ENCODE peak calls at places on chromosome 11, in eight cellular contexts. Y, U, H, B, N, Q, R and J are unnamed samples.

GRCh38 chr11:115284766-115285165 is 219.4 kb downstream of the CADM1 start:
- DNase-seq in Y (peak), U (peak), H (no peak), B (no peak), N (no peak), Q (no peak), R (no peak), J (no peak)

GRCh38 chr11:72581067-72581466 is 93.2 kb downstream of the PDE2A start:
- DNase-seq in Y (no peak), U (no peak), H (no peak), B (no peak), N (no peak), Q (no peak), R (no peak), J (no peak)

GRCh38 chr11:69431893-69432738 is 49.3 kb upstream of the LINC01488 start:
- DNase-seq in Y (no peak), U (no peak), H (no peak), B (no peak), N (no peak), Q (no peak), R (no peak), J (no peak)

GRCh38 chr11:117878939-117879475 is 2.5 kb upstream of the FXYD6 start:
- DNase-seq in Y (no peak), U (no peak), H (no peak), B (no peak), N (no peak), Q (no peak), R (no peak), J (no peak)

GRCh38 chr11:75896843-75897419 is 81.9 kb downstream of the UVRAG start:
- DNase-seq in Y (peak), U (no peak), H (no peak), B (peak), N (peak), Q (no peak), R (no peak), J (no peak)

GRCh38 chr11:130125638-130126037 is 33.9 kb upstream of the ST14 start:
- DNase-seq in Y (no peak), U (no peak), H (no peak), B (no peak), N (no peak), Q (no peak), R (no peak), J (no peak)

GRCh38 chr11:100776212-100776896 is 89.3 kb downstream of the ARHGAP42 start:
- DNase-seq in Y (no peak), U (peak), H (no peak), B (no peak), N (no peak), Q (no peak), R (no peak), J (no peak)

GRCh38 chr11:35515224-35515623 is 10.2 kb downstream of the PAMR1 start:
- DNase-seq in Y (no peak), U (no peak), H (no peak), B (no peak), N (no peak), Q (no peak), R (no peak), J (no peak)

GRCh38 chr11:120658071-120658423 is 146.5 kb downstream of the GRIK4 start:
- DNase-seq in Y (no peak), U (no peak), H (no peak), B (no peak), N (no peak), Q (no peak), R (no peak), J (no peak)